ENCODE peak calls at places on chromosomes 1 and 21, in five cellular contexts. J is SK-N-SH, T is HCT116, E is K562, Y is GM12878. N is an unnamed sample.

GRCh38 chr1:20322081-20322824 is 31.6 kb downstream of the VWA5B1 start:
- DNase-seq in T (no peak), J (no peak), E (no peak), Y (peak; percentile 51), N (no peak)

GRCh38 chr1:51930329-51930728 is 51.8 kb upstream of the NRDC start:
- DNase-seq in J (no peak), Y (no peak), T (no peak), E (no peak), N (no peak)

GRCh38 chr1:108041360-108042143 is 76.6 kb upstream of the VAV3 start:
- DNase-seq in T (no peak), J (no peak), E (no peak), Y (no peak), N (no peak)

GRCh38 chr21:21101911-21102310 is 103.7 kb downstream of the NCAM2 start:
- DNase-seq in J (peak; percentile 15), Y (no peak), E (peak; percentile 15), T (no peak), N (peak; percentile 3)

GRCh38 chr21:42039470-42039901 is 29.3 kb upstream of the ZBTB21 start:
- DNase-seq in E (no peak), T (no peak), J (no peak), Y (no peak), N (no peak)

GRCh38 chr1:185325413-185325812 is 8.4 kb upstream of the IVNS1ABP start:
- DNase-seq in T (no peak), Y (no peak), J (peak; percentile 46), E (no peak), N (peak; percentile 17)

GRCh38 chr1:99957818-99958217 is 12.0 kb upstream of the SLC35A3 start:
- DNase-seq in Y (no peak), J (no peak), E (no peak), T (no peak), N (no peak)

GRCh38 chr1:198291924-198292323 is 135.1 kb downstream of the NEK7 start:
- DNase-seq in E (no peak), Y (no peak), T (no peak), J (no peak), N (no peak)

GRCh38 chr1:53092659-53093450 is 30.8 kb downstream of the PODN start:
- DNase-seq in T (no peak), E (no peak), Y (no peak), J (no peak), N (no peak)

GRCh38 chr1:60063561-60063960 is 10.0 kb downstream of the C1orf87 start:
- DNase-seq in Y (no peak), E (no peak), J (no peak), T (no peak), N (no peak)

GRCh38 chr1:30047576-30047975 is 675.8 kb downstream of the MATN1 start:
- DNase-seq in J (no peak), Y (no peak), T (no peak), E (no peak), N (no peak)

GRCh38 chr1:34590211-34590623 is 164.6 kb upstream of the GJB5 start:
- DNase-seq in T (peak; percentile 19), Y (peak; percentile 16), J (peak; percentile 43), E (no peak), N (peak; percentile 9)

GRCh38 chr1:224450164-224450955 is 15.8 kb upstream of the WDR26 start:
- DNase-seq in J (no peak), Y (no peak), T (no peak), E (no peak), N (no peak)

GRCh38 chr1:43430831-43431230 is 22.9 kb downstream of the HYI start:
- DNase-seq in Y (no peak), T (no peak), E (no peak), J (no peak), N (no peak)

GRCh38 chr1:53294557-53294956 is 33.3 kb downstream of the LRP8 start:
- DNase-seq in Y (no peak), T (no peak), E (no peak), J (no peak), N (no peak)

GRCh38 chr1:207429963-207430362 is 24.2 kb upstream of the CR2 start:
- DNase-seq in E (no peak), Y (peak; percentile 70), J (no peak), T (no peak), N (no peak)

GRCh38 chr1:53298163-53298685 is 29.6 kb downstream of the LRP8 start:
- DNase-seq in E (no peak), J (no peak), T (no peak), Y (no peak), N (no peak)

GRCh38 chr1:67572594-67573221 is 112.3 kb upstream of the GADD45A start:
- DNase-seq in J (no peak), Y (no peak), T (no peak), E (no peak), N (no peak)

GRCh38 chr1:234616644-234617043 is 6.7 kb upstream of the IRF2BP2 start:
- DNase-seq in J (no peak), E (no peak), T (no peak), Y (no peak), N (peak; percentile 74)

GRCh38 chr1:29632436-29633270 is 396.3 kb downstream of the PTPRU start:
- DNase-seq in Y (no peak), E (no peak), T (no peak), J (peak; percentile 46), N (no peak)

GRCh38 chr1:109045595-109045994 is 3.7 kb upstream of the WDR47 start:
- DNase-seq in Y (no peak), E (no peak), J (no peak), T (no peak), N (no peak)

GRCh38 chr1:100995196-100995983 is 30.2 kb downstream of the DPH5 start:
- DNase-seq in T (no peak), E (no peak), Y (no peak), J (no peak), N (no peak)

GRCh38 chr1:195763907-195764183 is 844.4 kb downstream of the KCNT2 start:
- DNase-seq in E (no peak), Y (no peak), J (no peak), T (no peak), N (no peak)

GRCh38 chr1:41804176-41804575 is 114.5 kb downstream of the HIVEP3 start:
- DNase-seq in T (no peak), E (no peak), Y (no peak), J (no peak), N (no peak)
- TF ChIP-seq ZBTB33 in T (no peak), E (no peak), Y (no peak), J (no peak), N (no peak)

GRCh38 chr1:162230517-162230916 is 146.1 kb downstream of the SPATA46 start:
- DNase-seq in E (no peak), Y (no peak), J (no peak), T (no peak), N (no peak)
- TF ChIP-seq ZBTB33 in E (no peak), Y (no peak), J (no peak), T (no peak), N (no peak)

GRCh38 chr1:180053594-180054567 is 99.3 kb downstream of the CEP350 start:
- DNase-seq in Y (no peak), T (no peak), E (no peak), J (no peak), N (no peak)
- TF ChIP-seq ZBTB33 in Y (no peak), T (no peak), E (no peak), J (no peak), N (no peak)

GRCh38 chr1:161379071-161379470 is 11.4 kb upstream of the CFAP126 start:
- DNase-seq in E (no peak), J (no peak), T (no peak), Y (no peak), N (no peak)
- TF ChIP-seq ZBTB33 in E (no peak), J (no peak), T (no peak), Y (no peak), N (no peak)

GRCh38 chr1:38026592-38027200 is 14.2 kb downstream of the UTP11 start:
- DNase-seq in J (no peak), E (no peak), Y (no peak), T (no peak), N (no peak)
- TF ChIP-seq ZBTB33 in J (no peak), E (no peak), Y (no peak), T (no peak), N (no peak)

GRCh38 chr1:112618114-112618720 is 724 bp downstream of the ST7L start:
- DNase-seq in E (no peak), Y (no peak), J (peak; percentile 19), T (no peak), N (no peak)

GRCh38 chr1:112618721-112619517 is at the start of gene ST7L:
- DNase-seq in T (peak; percentile 49), J (peak; percentile 86), E (peak; percentile 79), Y (no peak), N (peak; percentile 59)

GRCh38 chr1:112619518-112620458 is at the start of gene CAPZA1:
- DNase-seq in J (peak; percentile 90), E (peak; percentile 87), T (peak; percentile 79), Y (peak; percentile 62), N (peak; percentile 76)

GRCh38 chr1:112614460-112615065 is 4.4 kb downstream of the ST7L start:
- DNase-seq in T (no peak), Y (no peak), J (peak; percentile 27), E (no peak), N (no peak)
- TF ChIP-seq ZBTB33 in T (no peak), Y (no peak), J (no peak), E (no peak), N (no peak)

GRCh38 chr1:11692899-11693590 is 1.5 kb downstream of the DRAXIN start:
- DNase-seq in Y (no peak), E (peak; percentile 56), J (no peak), T (peak; percentile 71), N (no peak)
- TF ChIP-seq ZBTB33 in Y (no peak), E (no peak), J (no peak), T (no peak), N (no peak)

GRCh38 chr1:119675349-119676343 is 27.6 kb upstream of the ZNF697 start:
- DNase-seq in T (peak; percentile 85), E (peak; percentile 85), J (peak; percentile 78), Y (peak; percentile 42), N (peak; percentile 82)

GRCh38 chr1:119673171-119673940 is 25.3 kb upstream of the ZNF697 start:
- DNase-seq in Y (no peak), T (no peak), E (no peak), J (no peak), N (peak; percentile 55)

GRCh38 chr1:119676571-119677206 is 28.6 kb upstream of the ZNF697 start:
- DNase-seq in J (no peak), T (no peak), E (no peak), Y (no peak), N (no peak)

GRCh38 chr1:119674110-119674509 is 26.0 kb upstream of the ZNF697 start:
- DNase-seq in Y (no peak), E (no peak), T (no peak), J (no peak), N (peak; percentile 42)

DNA sequence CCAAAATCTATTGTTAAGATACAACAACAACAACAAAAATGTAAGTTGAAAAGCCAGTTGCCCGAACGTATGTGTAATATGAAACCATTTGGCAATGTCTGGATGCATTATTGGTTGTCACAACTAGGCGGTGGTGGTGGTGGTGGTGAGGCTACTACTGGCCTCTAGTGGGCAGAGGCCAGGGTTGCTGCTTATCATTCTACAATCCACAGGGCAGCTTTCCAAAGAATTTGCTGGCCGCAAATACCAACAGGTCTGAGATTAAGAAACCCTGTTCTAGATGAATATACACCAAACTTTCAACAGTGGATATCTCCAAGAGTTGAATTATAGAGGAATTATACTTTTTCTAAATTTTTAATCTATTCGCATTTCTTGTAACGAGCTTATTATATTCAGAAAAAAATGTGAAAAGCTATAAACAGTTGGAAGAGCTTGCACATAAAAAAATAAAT is 26.8 kb upstream of the ZNF697 start:
- DNase-seq in J (no peak), Y (no peak), E (peak; percentile 67), T (peak; percentile 68), N (peak; percentile 79)
- TF ChIP-seq ZBTB33 in J (no peak), Y (no peak), E (no peak), T (no peak), N (no peak)